ENCODE peak calls at places on chromosomes 16 and 17, in ten cellular contexts. L is transverse colon; C is HCT116; U is thoracic aorta; R is sigmoid colon; K is ovary; E is CD8-positive, alpha-beta memory T cell; F is MM.1S; H is psoas muscle; Z is esophagus muscularis mucosa. G is an unnamed sample. For H3K4me1 and H3K9me3, the result is how much of the 10 kb centered on the place peaks cover.

GRCh38 chr17:28812980-28813377 is 29.6 kb downstream of the FAM222B start:
- DNase-seq in F (no peak), U (no peak), R (no peak), H (no peak), K (no peak), E (no peak), L (no peak), Z (no peak), C (no peak), G (no peak)

GRCh38 chr16:15843635-15844279 is 13.1 kb downstream of the MYH11 start:
- DNase-seq in H (no peak), F (no peak), R (no peak), U (no peak), L (no peak), K (no peak), E (no peak), Z (no peak), C (no peak), G (no peak)

GRCh38 chr17:1267471-1267947 is 2.7 kb upstream of the BHLHA9 start:
- DNase-seq in H (no peak), E (no peak), L (no peak), R (no peak), U (peak), F (no peak), C (no peak), K (peak), Z (no peak), G (no peak)

GRCh38 chr17:43020789-43021738 is 1.1 kb downstream of the VAT1 start:
- DNase-seq in U (no peak), K (peak), H (peak), Z (peak), R (peak), F (no peak), L (peak), E (peak), C (no peak), G (peak)

GRCh38 chr16:67441289-67441753 is 10.4 kb downstream of the HSD11B2 start:
- DNase-seq in U (no peak), F (no peak), H (peak), L (peak), Z (no peak), C (no peak), E (no peak), R (no peak), K (no peak), G (no peak)

GRCh38 chr16:31458073-31458834 is 1.0 kb upstream of the ARMC5 start:
- DNase-seq in E (peak), H (peak), K (peak), R (peak), L (peak), U (no peak), F (peak), C (no peak), Z (no peak), G (no peak)

GRCh38 chr16:51550785-51551184 is 399.7 kb upstream of the SALL1 start:
- DNase-seq in Z (peak), K (no peak), E (no peak), F (no peak), R (no peak), C (no peak), H (no peak), L (no peak), U (no peak), G (peak)

GRCh38 chr17:68595986-68596385 is 5.2 kb downstream of the FAM20A start:
- DNase-seq in L (no peak), C (no peak), R (no peak), E (no peak), H (no peak), U (no peak), K (no peak), Z (no peak), F (peak), G (no peak)

GRCh38 chr16:31361201-31362110 is 6.5 kb downstream of the ITGAX start:
- DNase-seq in C (no peak), Z (no peak), E (no peak), F (no peak), K (no peak), H (peak), R (no peak), L (no peak), U (no peak), G (no peak)

GRCh38 chr16:74291577-74292208 is 4.9 kb upstream of the PSMD7 start:
- DNase-seq in E (no peak), K (no peak), F (no peak), L (no peak), H (no peak), Z (no peak), U (no peak), R (no peak), C (no peak), G (no peak)

GRCh38 chr16:55948230-55948629 is 73.1 kb upstream of the CES5A start:
- DNase-seq in H (no peak), R (no peak), F (no peak), E (no peak), C (no peak), L (no peak), U (no peak), Z (peak), K (no peak), G (no peak)

GRCh38 chr17:27494192-27495091 is 38.2 kb downstream of the KSR1 start:
- DNase-seq in H (peak), E (no peak), F (no peak), K (no peak), C (peak), U (peak), R (peak), L (peak), Z (no peak), G (peak)

GRCh38 chr17:27490391-27490790 is 34.1 kb downstream of the KSR1 start:
- DNase-seq in R (no peak), E (no peak), U (no peak), C (no peak), F (no peak), L (no peak), K (no peak), H (no peak), Z (no peak), G (no peak)

GRCh38 chr17:27491713-27492190 is 35.5 kb downstream of the KSR1 start:
- DNase-seq in C (no peak), U (no peak), K (no peak), F (no peak), Z (no peak), H (no peak), E (no peak), R (no peak), L (no peak), G (no peak)

GRCh38 chr17:27493088-27493487 is 36.8 kb downstream of the KSR1 start:
- DNase-seq in Z (no peak), U (no peak), E (no peak), F (no peak), C (no peak), H (no peak), R (no peak), L (no peak), K (no peak), G (peak)

DNA sequence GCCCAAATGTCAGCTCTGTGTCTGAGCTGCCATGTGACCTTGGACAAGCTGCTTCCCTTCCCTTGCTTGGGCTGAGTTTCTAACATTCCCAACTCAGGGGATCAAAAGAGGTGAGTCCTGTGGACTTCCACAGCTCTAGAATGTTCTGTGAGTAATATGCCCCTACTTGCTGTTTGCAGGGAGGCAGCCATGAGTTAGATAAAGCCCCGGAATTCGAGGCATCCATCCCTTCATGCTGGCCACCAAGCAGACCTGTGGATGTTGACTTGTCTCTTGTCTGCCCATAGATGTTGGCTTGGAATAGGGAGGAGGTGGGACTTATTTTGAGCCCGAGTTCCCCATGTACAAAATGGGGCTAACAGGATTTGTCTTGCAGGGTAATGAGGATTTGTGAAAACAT is 36.2 kb downstream of the KSR1 start:
- DNase-seq in K (no peak), F (no peak), E (no peak), U (no peak), H (no peak), R (no peak), C (no peak), Z (no peak), L (no peak), G (no peak)
- H3K4me1 ChIP-seq in K (under half), F (under half), E (under half), U (under half), H (under half), R (under half), C (half or more), Z (under half), L (under half), G (under half)

GRCh38 chr16:35258381-35258780 is 1799.0 kb downstream of the TP53TG3F start:
- DNase-seq in R (no peak), L (no peak), Z (peak), K (no peak), E (no peak), C (no peak), U (no peak), F (no peak), H (no peak), G (no peak)
- H3K9me3 ChIP-seq in R (under half), L (under half), Z (under half), K (under half), E (under half), C (under half), U (under half), F (under half), H (under half), G (under half)

DNA sequence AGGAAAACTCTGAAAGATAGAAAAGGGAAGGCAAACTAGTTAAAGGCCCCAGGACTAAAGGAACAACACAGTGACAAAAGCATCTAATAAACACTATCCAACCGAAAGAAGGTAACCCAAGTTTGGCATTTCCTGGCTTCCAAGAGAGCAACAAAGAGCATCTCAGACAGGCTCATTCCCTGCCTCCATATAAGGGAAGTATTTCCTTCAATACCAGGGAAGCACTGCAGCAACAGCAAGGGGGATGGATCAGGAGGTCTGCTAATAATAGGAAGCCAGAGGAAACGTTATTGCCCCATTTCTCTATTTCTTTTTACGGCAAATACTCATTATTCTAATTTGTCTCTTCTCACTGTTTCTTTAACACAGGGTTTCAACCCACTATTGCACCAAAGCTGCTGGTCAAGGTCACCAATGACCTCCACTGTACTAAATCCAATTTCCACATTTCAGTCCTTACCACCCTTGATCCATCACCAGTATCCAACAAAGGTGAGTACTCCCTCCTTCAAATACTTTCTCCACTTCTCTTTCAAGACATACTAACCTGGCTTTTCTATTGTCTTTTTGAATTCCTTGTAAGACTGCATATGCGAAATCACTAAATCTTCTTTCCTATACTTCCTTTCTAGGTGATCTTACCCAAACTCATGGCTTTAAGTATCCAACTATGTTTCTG is 86.1 kb downstream of the KANSL1 start:
- DNase-seq in R (no peak), L (no peak), K (no peak), Z (no peak), F (no peak), E (no peak), C (no peak), U (no peak), H (no peak), G (no peak)
- H3K4me1 ChIP-seq in R (half or more), L (under half), K (under half), Z (half or more), F (under half), E (half or more), C (under half), U (half or more), H (half or more), G (under half)

DNA sequence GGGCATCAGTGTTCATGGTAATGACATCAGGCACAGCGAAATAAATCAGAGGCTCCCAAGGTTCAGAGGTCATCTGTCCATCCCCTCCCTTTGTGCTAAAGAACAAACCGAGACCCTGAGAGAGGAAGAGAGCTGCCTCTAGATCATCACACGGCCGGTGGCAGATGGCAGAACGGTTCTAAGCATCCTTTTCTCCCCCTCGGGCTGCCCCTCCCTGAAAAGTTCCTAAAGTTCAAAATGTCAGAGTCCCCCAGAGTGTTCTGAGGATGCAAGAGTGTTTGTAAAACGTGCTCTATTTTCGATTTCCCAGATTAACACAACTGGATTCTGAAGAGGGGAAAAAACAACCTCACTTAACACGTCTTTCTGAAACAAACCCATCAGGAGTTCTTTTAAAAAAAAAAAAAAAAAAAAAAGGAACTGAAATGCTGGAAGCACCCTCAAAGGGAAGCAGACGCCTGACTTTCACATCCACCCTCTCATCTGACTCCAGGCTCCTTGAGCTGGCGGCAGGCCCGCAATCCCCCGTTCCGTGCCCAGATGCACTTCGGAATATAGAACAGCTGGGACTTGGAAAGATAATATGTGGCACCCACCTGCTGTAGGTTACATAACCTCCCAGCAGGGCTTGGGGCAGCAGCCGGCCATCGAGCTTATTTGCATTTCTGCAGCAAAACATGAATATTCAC is 115.5 kb upstream of the SMURF2 start:
- DNase-seq in R (peak), F (peak), H (peak), L (peak), C (no peak), Z (no peak), K (no peak), U (no peak), E (no peak), G (no peak)
- H3K9me3 ChIP-seq in R (under half), F (under half), H (under half), L (under half), C (under half), Z (under half), K (under half), U (under half), E (under half), G (under half)

G was measured in HAP-1.